ENCODE peak calls at places on chromosomes 2 and 18, in ten cellular contexts. K is uterus, J is NB4, W is pancreas, Y is astrocyte, R is neural progenitor cell, U is Panc1, O is PC-9, A is fibroblast of lung, E is hepatocyte. V is an unnamed sample.

GRCh38 chr2:8456149-8457091 is 225.4 kb upstream of the ID2 start:
- DNase-seq in K (no peak), J (no peak), W (no peak), Y (no peak), R (no peak), U (no peak), O (no peak), A (no peak), E (no peak), V (no peak)

GRCh38 chr2:1707771-1708351 is 36.5 kb downstream of the PXDN start:
- DNase-seq in K (peak; percentile 62), J (peak; percentile 75), W (peak; percentile 12), Y (peak; percentile 93), R (peak; percentile 92), U (no peak), O (no peak), A (peak; percentile 90), E (peak; percentile 70), V (peak; percentile 98)

GRCh38 chr2:234022424-234022823 is 28.1 kb upstream of the SPP2 start:
- DNase-seq in K (no peak), J (no peak), W (no peak), Y (peak; percentile 13), R (no peak), U (no peak), O (no peak), A (no peak), E (no peak), V (no peak)

GRCh38 chr2:230930928-230931555 is 6.0 kb upstream of the GPR55 start:
- DNase-seq in K (no peak), J (no peak), W (no peak), Y (no peak), R (no peak), U (no peak), O (no peak), A (no peak), E (no peak), V (no peak)

GRCh38 chr2:102289129-102289528 is 22.2 kb upstream of the IL1RL1 start:
- DNase-seq in K (no peak), J (no peak), W (no peak), Y (no peak), R (no peak), U (no peak), O (no peak), A (no peak), E (no peak), V (no peak)

GRCh38 chr18:55053976-55054375 is 94.7 kb upstream of the CCDC68 start:
- DNase-seq in K (no peak), J (no peak), W (no peak), Y (peak; percentile 66), R (no peak), U (no peak), O (no peak), A (peak; percentile 24), E (no peak), V (no peak)

GRCh38 chr18:73733806-73734314 is 413.8 kb downstream of the FBXO15 start:
- DNase-seq in K (no peak), J (no peak), W (no peak), Y (peak; percentile 17), R (no peak), U (no peak), O (no peak), A (no peak), E (no peak), V (no peak)

GRCh38 chr2:40400336-40400953 is 51.4 kb downstream of the SLC8A1 start:
- DNase-seq in K (no peak), J (no peak), W (no peak), Y (no peak), R (no peak), U (no peak), O (no peak), A (peak; percentile 38), E (no peak), V (peak; percentile 67)

GRCh38 chr2:100924122-100924519 is 78.0 kb upstream of the RPL31 start:
- DNase-seq in K (no peak), J (no peak), W (no peak), Y (peak; percentile 46), R (no peak), U (no peak), O (no peak), A (no peak), E (no peak), V (peak; percentile 31)

GRCh38 chr2:100923461-100924020 is 78.5 kb upstream of the RPL31 start:
- DNase-seq in K (no peak), J (no peak), W (no peak), Y (no peak), R (no peak), U (no peak), O (no peak), A (no peak), E (no peak), V (no peak)

GRCh38 chr2:100928235-100928634 is 73.9 kb upstream of the RPL31 start:
- DNase-seq in K (no peak), J (no peak), W (no peak), Y (no peak), R (no peak), U (no peak), O (no peak), A (no peak), E (no peak), V (no peak)

GRCh38 chr2:100921685-100922161 is 80.4 kb upstream of the RPL31 start:
- DNase-seq in K (no peak), J (no peak), W (no peak), Y (peak; percentile 58), R (no peak), U (no peak), O (no peak), A (peak; percentile 76), E (no peak), V (peak; percentile 67)

GRCh38 chr2:100924520-100925451 is 77.3 kb upstream of the RPL31 start:
- DNase-seq in K (peak; percentile 29), J (no peak), W (no peak), Y (peak; percentile 94), R (peak; percentile 18), U (no peak), O (no peak), A (peak; percentile 71), E (peak; percentile 30), V (peak; percentile 90)
- H3K4me3 ChIP-seq in K (no peak overlapping the region), J (no peak overlapping the region), W (no peak overlapping the region), Y (no peak overlapping the region), R (no peak overlapping the region), U (no peak overlapping the region), O (no peak overlapping the region), A (peak overlapping the region; percentile 8), E (no peak overlapping the region), V (peak overlapping the region; percentile 62)

GRCh38 chr2:240638517-240639160 is 13.4 kb downstream of the GPR35 start:
- DNase-seq in K (peak; percentile 41), J (no peak), W (no peak), Y (no peak), R (no peak), U (no peak), O (no peak), A (no peak), E (no peak), V (peak; percentile 2)

GRCh38 chr2:240642806-240643092 is 17.5 kb downstream of the GPR35 start:
- DNase-seq in K (no peak), J (no peak), W (no peak), Y (no peak), R (no peak), U (no peak), O (no peak), A (no peak), E (no peak), V (no peak)

GRCh38 chr2:240639566-240639965 is 14.3 kb downstream of the GPR35 start:
- DNase-seq in K (no peak), J (no peak), W (no peak), Y (no peak), R (no peak), U (no peak), O (no peak), A (no peak), E (no peak), V (no peak)

GRCh38 chr2:240642061-240642805 is 17.0 kb downstream of the GPR35 start:
- DNase-seq in K (no peak), J (no peak), W (no peak), Y (no peak), R (no peak), U (no peak), O (no peak), A (no peak), E (no peak), V (no peak)

DNA sequence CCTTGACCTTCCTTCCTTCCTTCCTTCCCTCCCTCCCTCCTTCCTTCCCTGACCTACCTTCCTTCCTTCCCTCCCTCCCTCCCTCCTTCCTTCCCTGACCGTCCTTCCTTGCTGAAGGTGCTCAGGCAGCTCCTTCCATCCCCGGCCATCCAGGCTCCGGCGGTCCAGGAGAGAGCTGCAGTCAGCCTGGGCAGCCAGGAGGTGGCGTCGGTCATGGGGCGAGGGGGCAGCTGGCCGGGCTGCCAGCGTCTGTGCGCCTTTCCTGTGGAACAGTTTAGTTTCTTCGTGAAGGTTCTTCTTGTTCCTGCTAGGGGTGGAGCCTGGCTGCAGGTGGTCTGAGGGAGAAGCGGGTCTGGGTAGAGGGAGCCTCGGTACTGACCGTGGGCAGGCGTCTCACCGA is 15.7 kb downstream of the GPR35 start:
- DNase-seq in K (no peak), J (peak; percentile 52), W (peak; percentile 75), Y (no peak), R (peak; percentile 82), U (no peak), O (no peak), A (peak; percentile 12), E (peak; percentile 76), V (peak; percentile 1)
- TF ChIP-seq CTCF in K (no peak), J (peak; percentile 60), W (peak; percentile 46), Y (no peak), R (peak; percentile 71), U (no peak), O (peak; percentile 62), A (peak; percentile 27), E (peak; percentile 53), V (peak; percentile 32)

GRCh38 chr2:85413592-85414421 is 3.6 kb upstream of the CAPG start:
- DNase-seq in K (peak; percentile 81), J (peak; percentile 37), W (peak; percentile 62), Y (peak; percentile 41), R (peak; percentile 69), U (no peak), O (peak; percentile 61), A (peak; percentile 61), E (peak; percentile 90), V (peak; percentile 50)

GRCh38 chr2:85405076-85405402 is 5.1 kb downstream of the CAPG start:
- DNase-seq in K (no peak), J (no peak), W (no peak), Y (no peak), R (no peak), U (no peak), O (no peak), A (no peak), E (no peak), V (no peak)

GRCh38 chr2:85411405-85411748 is 1.2 kb upstream of the CAPG start:
- DNase-seq in K (no peak), J (no peak), W (no peak), Y (no peak), R (no peak), U (no peak), O (no peak), A (no peak), E (no peak), V (no peak)

GRCh38 chr2:85410584-85411404 is 628 bp upstream of the CAPG start:
- DNase-seq in K (no peak), J (no peak), W (no peak), Y (no peak), R (no peak), U (no peak), O (peak; percentile 84), A (no peak), E (no peak), V (no peak)

GRCh38 chr2:85409719-85410583 is at the start of gene CAPG:
- DNase-seq in K (peak; percentile 48), J (peak; percentile 90), W (no peak), Y (no peak), R (no peak), U (no peak), O (peak; percentile 72), A (no peak), E (peak; percentile 50), V (no peak)
- H3K4me3 ChIP-seq in K (no peak within 1 kb of the TSS), J (peak within 1 kb of the TSS; percentile 79), W (peak within 1 kb of the TSS; percentile 8), Y (no peak within 1 kb of the TSS), R (no peak within 1 kb of the TSS), U (peak within 1 kb of the TSS; percentile 6), O (peak within 1 kb of the TSS; percentile 49), A (no peak within 1 kb of the TSS), E (no peak within 1 kb of the TSS), V (no peak within 1 kb of the TSS)

GRCh38 chr18:7177131-7177744 is 53.7 kb upstream of the LRRC30 start:
- DNase-seq in K (peak; percentile 41), J (peak; percentile 57), W (peak; percentile 46), Y (peak; percentile 49), R (peak; percentile 78), U (peak; percentile 15), O (no peak), A (peak; percentile 87), E (peak; percentile 86), V (peak; percentile 63)

GRCh38 chr18:7172611-7173010 is 55.0 kb upstream of the LAMA1 start:
- DNase-seq in K (no peak), J (no peak), W (no peak), Y (peak; percentile 64), R (no peak), U (no peak), O (no peak), A (no peak), E (no peak), V (no peak)

GRCh38 chr18:7173216-7173615 is 55.6 kb upstream of the LAMA1 start:
- DNase-seq in K (no peak), J (no peak), W (no peak), Y (no peak), R (no peak), U (no peak), O (no peak), A (no peak), E (no peak), V (no peak)

GRCh38 chr18:7170292-7170691 is 52.7 kb upstream of the LAMA1 start:
- DNase-seq in K (no peak), J (no peak), W (no peak), Y (no peak), R (no peak), U (no peak), O (no peak), A (no peak), E (no peak), V (no peak)

DNA sequence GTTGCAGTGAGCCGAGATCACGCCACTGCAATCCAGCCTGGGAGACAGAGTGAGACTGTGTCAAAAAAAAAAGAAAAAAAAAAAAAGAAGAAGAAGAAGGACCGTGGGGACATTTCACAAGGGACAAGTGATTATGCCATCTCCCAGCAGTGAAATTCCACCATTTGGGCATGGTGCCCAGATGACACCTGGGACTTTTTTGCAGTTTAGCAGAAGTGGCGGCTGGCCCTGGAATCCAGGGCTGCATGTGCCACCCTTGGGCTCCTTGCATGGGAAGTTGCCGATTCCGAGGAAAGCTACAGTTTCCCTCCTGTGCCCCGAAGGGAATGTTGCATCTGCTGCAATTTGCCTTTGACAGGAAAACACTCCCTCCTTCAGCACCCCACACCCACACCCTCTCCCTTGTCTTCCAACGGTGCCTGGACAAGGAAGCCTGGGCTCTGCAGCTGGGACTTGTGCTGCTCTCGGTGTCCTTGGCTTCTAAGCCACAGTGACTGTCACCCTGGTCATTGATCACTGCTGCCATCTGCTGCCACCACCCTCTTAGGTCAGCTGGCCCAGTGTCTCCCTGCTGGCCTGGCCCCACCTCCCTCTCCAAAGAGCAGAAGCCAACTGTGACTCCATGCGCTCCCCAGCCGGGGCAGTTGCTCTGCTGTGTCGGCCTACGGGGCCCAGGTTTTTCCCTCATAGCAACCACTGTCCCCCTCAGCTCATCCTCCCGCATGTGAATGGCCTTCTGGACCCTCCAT is 56.4 kb upstream of the LRRC30 start:
- DNase-seq in K (no peak), J (peak; percentile 21), W (peak; percentile 38), Y (no peak), R (peak; percentile 39), U (no peak), O (no peak), A (no peak), E (peak; percentile 50), V (no peak)
- TF ChIP-seq CTCF in K (no peak), J (peak; percentile 14), W (no peak), Y (no peak), R (peak; percentile 41), U (no peak), O (no peak), A (no peak), E (peak; percentile 39), V (no peak)

V was measured in fibroblast of the aortic adventitia.